ENCODE peak calls at places on chromosomes 1 and 21, in four cellular contexts. One of them, this sample, is unnamed.

GRCh38 chr21:45033791-45034555 is 40.4 kb upstream of the ADARB1 start:
- DNase-seq in HCT116: no peak
- DNase-seq in H1: no peak
- DNase-seq in HepG2: no peak
- DNase-seq in this sample: no peak

GRCh38 chr21:45635271-45636151 is 8.0 kb upstream of the PCBP3 start:
- DNase-seq in HCT116: no peak
- DNase-seq in H1: no peak
- DNase-seq in HepG2: no peak
- DNase-seq in this sample: no peak

GRCh38 chr1:233975486-233975885 is 71.0 kb downstream of the SLC35F3 start:
- DNase-seq in HCT116: no peak
- DNase-seq in H1: no peak
- DNase-seq in HepG2: no peak
- DNase-seq in this sample: no peak

GRCh38 chr1:199463521-199464127 is 563.9 kb upstream of the NR5A2 start:
- DNase-seq in HCT116: peak
- DNase-seq in H1: no peak
- DNase-seq in HepG2: peak
- DNase-seq in this sample: no peak

GRCh38 chr1:224495861-224496260 is 61.3 kb upstream of the WDR26 start:
- DNase-seq in HCT116: no peak
- DNase-seq in H1: no peak
- DNase-seq in HepG2: no peak
- DNase-seq in this sample: no peak

GRCh38 chr21:45209046-45209445 is 78.6 kb downstream of the POFUT2 start:
- DNase-seq in HCT116: no peak
- DNase-seq in H1: no peak
- DNase-seq in HepG2: no peak
- DNase-seq in this sample: no peak

GRCh38 chr1:243903023-243903422 is 53.0 kb upstream of the AKT3 start:
- DNase-seq in HCT116: no peak
- DNase-seq in H1: no peak
- DNase-seq in HepG2: no peak
- DNase-seq in this sample: no peak

GRCh38 chr21:41681939-41682718 is 84.7 kb downstream of the RIPK4 start:
- DNase-seq in HCT116: no peak
- DNase-seq in H1: no peak
- DNase-seq in HepG2: no peak
- DNase-seq in this sample: no peak

GRCh38 chr1:168892945-168893344 is 163.9 kb upstream of the DPT start:
- DNase-seq in HCT116: no peak
- DNase-seq in H1: no peak
- DNase-seq in HepG2: no peak
- DNase-seq in this sample: no peak

GRCh38 chr1:153515504-153516394 is 20.0 kb downstream of the S100A6 start:
- DNase-seq in HCT116: no peak
- DNase-seq in H1: no peak
- DNase-seq in HepG2: no peak
- DNase-seq in this sample: peak

GRCh38 chr1:14421977-14422609 is 176.4 kb upstream of the KAZN start:
- DNase-seq in HCT116: no peak
- DNase-seq in H1: no peak
- DNase-seq in HepG2: no peak
- DNase-seq in this sample: peak

GRCh38 chr1:9589719-9590157 is 1.0 kb downstream of the TMEM201 start:
- DNase-seq in HCT116: no peak
- DNase-seq in H1: no peak
- DNase-seq in HepG2: no peak
- DNase-seq in this sample: no peak

GRCh38 chr21:22062472-22063139 is 1064.4 kb downstream of the NCAM2 start:
- DNase-seq in HCT116: no peak
- DNase-seq in H1: no peak
- DNase-seq in HepG2: no peak
- DNase-seq in this sample: no peak

GRCh38 chr1:174134000-174134659 is 25.2 kb upstream of the RABGAP1L start:
- DNase-seq in HCT116: no peak
- DNase-seq in H1: no peak
- DNase-seq in HepG2: no peak
- DNase-seq in this sample: no peak

GRCh38 chr1:161989801-161990200 is 33.9 kb downstream of the OLFML2B start:
- DNase-seq in HCT116: no peak
- DNase-seq in H1: no peak
- DNase-seq in HepG2: no peak
- DNase-seq in this sample: no peak

GRCh38 chr21:35543746-35544145 is 494.6 kb upstream of the RUNX1 start:
- DNase-seq in HCT116: no peak
- DNase-seq in H1: no peak
- DNase-seq in HepG2: no peak
- DNase-seq in this sample: no peak

GRCh38 chr1:45926302-45926701 is 122.9 kb downstream of the MAST2 start:
- DNase-seq in HCT116: no peak
- DNase-seq in H1: no peak
- DNase-seq in HepG2: no peak
- DNase-seq in this sample: no peak

GRCh38 chr1:46522184-46522968 is 29.1 kb downstream of the KNCN start:
- DNase-seq in HCT116: no peak
- DNase-seq in H1: no peak
- DNase-seq in HepG2: no peak
- DNase-seq in this sample: peak

GRCh38 chr1:16139473-16139962 is 16.4 kb downstream of the EPHA2 start:
- DNase-seq in HCT116: no peak
- DNase-seq in H1: no peak
- DNase-seq in HepG2: no peak
- DNase-seq in this sample: no peak

GRCh38 chr21:42309753-42310213 is 5.4 kb downstream of the TFF3 start:
- DNase-seq in HCT116: peak
- DNase-seq in H1: no peak
- DNase-seq in HepG2: no peak
- DNase-seq in this sample: peak

GRCh38 chr1:85502625-85503083 is 37.7 kb upstream of the DDAH1 start:
- DNase-seq in HCT116: peak
- DNase-seq in H1: peak
- DNase-seq in HepG2: peak
- DNase-seq in this sample: peak

GRCh38 chr1:226548281-226549093 is at the start of gene STUM:
- DNase-seq in HCT116: no peak
- DNase-seq in H1: no peak
- DNase-seq in HepG2: no peak
- DNase-seq in this sample: no peak

GRCh38 chr1:243748706-243749283 is 101.2 kb downstream of the AKT3 start:
- DNase-seq in HCT116: peak
- DNase-seq in H1: no peak
- DNase-seq in HepG2: peak
- DNase-seq in this sample: peak

GRCh38 chr1:230494026-230494425 is 67.9 kb upstream of the PGBD5 start:
- DNase-seq in HCT116: no peak
- DNase-seq in H1: no peak
- DNase-seq in HepG2: no peak
- DNase-seq in this sample: no peak

GRCh38 chr1:182718311-182718710 is 33.9 kb upstream of the RGS8 start:
- DNase-seq in HCT116: no peak
- DNase-seq in H1: no peak
- DNase-seq in HepG2: no peak
- DNase-seq in this sample: no peak

GRCh38 chr1:20166047-20166446 is 19.8 kb upstream of the UBXN10 start:
- DNase-seq in HCT116: no peak
- DNase-seq in H1: no peak
- DNase-seq in HepG2: no peak
- DNase-seq in this sample: no peak

GRCh38 chr1:10353282-10353681 is 45.6 kb upstream of the PGD start:
- DNase-seq in HCT116: no peak
- DNase-seq in H1: no peak
- DNase-seq in HepG2: no peak
- DNase-seq in this sample: no peak

GRCh38 chr1:114034561-114035303 is 55.5 kb downstream of the OLFML3 start:
- DNase-seq in HCT116: no peak
- DNase-seq in H1: no peak
- DNase-seq in HepG2: no peak
- DNase-seq in this sample: no peak

GRCh38 chr1:51234721-51235425 is 1.2 kb upstream of the RNF11 start:
- DNase-seq in HCT116: no peak
- DNase-seq in H1: no peak
- DNase-seq in HepG2: peak
- DNase-seq in this sample: peak

GRCh38 chr1:66296901-66297300 is 237.1 kb upstream of the SGIP1 start:
- DNase-seq in HCT116: no peak
- DNase-seq in H1: no peak
- DNase-seq in HepG2: no peak
- DNase-seq in this sample: no peak

GRCh38 chr1:35557118-35557610 is at the start of gene KIAA0319L:
- DNase-seq in HCT116: no peak
- DNase-seq in H1: no peak
- DNase-seq in HepG2: peak
- DNase-seq in this sample: peak
- TF ChIP-seq SRF in HCT116: no peak
- TF ChIP-seq SRF in H1: no peak
- TF ChIP-seq SRF in HepG2: no peak
- TF ChIP-seq SRF in this sample: no peak

GRCh38 chr1:33060579-33061083 is 20.3 kb upstream of the AZIN2 start:
- DNase-seq in HCT116: no peak
- DNase-seq in H1: no peak
- DNase-seq in HepG2: no peak
- DNase-seq in this sample: no peak
- TF ChIP-seq SRF in HCT116: no peak
- TF ChIP-seq SRF in H1: no peak
- TF ChIP-seq SRF in HepG2: no peak
- TF ChIP-seq SRF in this sample: no peak

GRCh38 chr1:209154916-209155315 is 428.6 kb upstream of the CAMK1G start:
- DNase-seq in HCT116: no peak
- DNase-seq in H1: no peak
- DNase-seq in HepG2: no peak
- DNase-seq in this sample: no peak
- TF ChIP-seq SRF in HCT116: no peak
- TF ChIP-seq SRF in H1: no peak
- TF ChIP-seq SRF in HepG2: no peak
- TF ChIP-seq SRF in this sample: no peak

GRCh38 chr1:116152950-116153691 is 41.9 kb downstream of the MAB21L3 start:
- DNase-seq in HCT116: no peak
- DNase-seq in H1: no peak
- DNase-seq in HepG2: peak
- DNase-seq in this sample: no peak
- TF ChIP-seq SRF in HCT116: no peak
- TF ChIP-seq SRF in H1: no peak
- TF ChIP-seq SRF in HepG2: no peak
- TF ChIP-seq SRF in this sample: no peak

DNA sequence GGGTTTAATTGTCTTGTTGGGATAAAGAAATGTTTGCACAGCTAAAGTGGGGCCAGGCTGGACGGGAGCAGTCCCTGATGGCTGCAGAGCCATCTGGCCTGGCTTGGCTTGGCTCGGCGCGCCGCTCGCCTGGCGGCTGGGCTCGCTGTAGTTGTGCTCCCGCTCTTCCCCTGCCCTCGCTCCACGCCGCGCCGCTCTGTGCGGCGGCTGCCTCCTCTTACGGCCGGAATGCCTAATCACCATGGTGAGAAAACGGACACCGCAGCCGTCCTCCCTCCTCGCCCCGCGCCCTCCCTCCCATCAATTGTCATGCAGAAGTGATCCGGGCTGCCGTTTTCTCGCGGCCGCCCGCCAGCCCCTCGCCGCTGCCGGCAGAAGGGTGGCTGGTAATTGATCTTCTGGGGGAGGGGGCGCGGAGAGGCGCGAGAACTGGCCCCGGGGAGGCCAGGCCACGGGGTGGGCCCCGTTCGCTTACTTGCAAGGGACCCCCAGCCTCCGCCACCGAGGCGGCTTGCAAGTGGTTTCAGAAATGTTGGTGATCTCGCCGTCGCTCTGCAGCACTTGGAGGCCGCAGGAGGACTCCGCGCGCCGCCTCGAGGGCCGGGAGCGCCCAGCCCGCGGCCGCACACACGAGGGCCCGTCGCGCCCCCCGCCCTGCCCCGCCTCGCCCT is 12.4 kb downstream of the RNF220 start:
- DNase-seq in HCT116: no peak
- DNase-seq in H1: peak
- DNase-seq in HepG2: no peak
- DNase-seq in this sample: no peak
- TF ChIP-seq SRF in HCT116: no peak
- TF ChIP-seq SRF in H1: no peak
- TF ChIP-seq SRF in HepG2: no peak
- TF ChIP-seq SRF in this sample: no peak

GRCh38 chr1:3169621-3170356 is 100.8 kb downstream of the PRDM16 start:
- DNase-seq in HCT116: no peak
- DNase-seq in H1: no peak
- DNase-seq in HepG2: no peak
- DNase-seq in this sample: no peak

GRCh38 chr1:3168678-3169077 is 99.7 kb downstream of the PRDM16 start:
- DNase-seq in HCT116: no peak
- DNase-seq in H1: no peak
- DNase-seq in HepG2: no peak
- DNase-seq in this sample: no peak

GRCh38 chr1:3171761-3172160 is 102.8 kb downstream of the PRDM16 start:
- DNase-seq in HCT116: no peak
- DNase-seq in H1: no peak
- DNase-seq in HepG2: no peak
- DNase-seq in this sample: no peak

GRCh38 chr1:3172431-3173112 is 103.6 kb downstream of the PRDM16 start:
- DNase-seq in HCT116: no peak
- DNase-seq in H1: no peak
- DNase-seq in HepG2: no peak
- DNase-seq in this sample: peak

GRCh38 chr1:3170566-3171453 is 101.8 kb downstream of the PRDM16 start:
- DNase-seq in HCT116: no peak
- DNase-seq in H1: no peak
- DNase-seq in HepG2: peak
- DNase-seq in this sample: no peak
- TF ChIP-seq SRF in HCT116: no peak
- TF ChIP-seq SRF in H1: no peak
- TF ChIP-seq SRF in HepG2: no peak
- TF ChIP-seq SRF in this sample: no peak

DNA sequence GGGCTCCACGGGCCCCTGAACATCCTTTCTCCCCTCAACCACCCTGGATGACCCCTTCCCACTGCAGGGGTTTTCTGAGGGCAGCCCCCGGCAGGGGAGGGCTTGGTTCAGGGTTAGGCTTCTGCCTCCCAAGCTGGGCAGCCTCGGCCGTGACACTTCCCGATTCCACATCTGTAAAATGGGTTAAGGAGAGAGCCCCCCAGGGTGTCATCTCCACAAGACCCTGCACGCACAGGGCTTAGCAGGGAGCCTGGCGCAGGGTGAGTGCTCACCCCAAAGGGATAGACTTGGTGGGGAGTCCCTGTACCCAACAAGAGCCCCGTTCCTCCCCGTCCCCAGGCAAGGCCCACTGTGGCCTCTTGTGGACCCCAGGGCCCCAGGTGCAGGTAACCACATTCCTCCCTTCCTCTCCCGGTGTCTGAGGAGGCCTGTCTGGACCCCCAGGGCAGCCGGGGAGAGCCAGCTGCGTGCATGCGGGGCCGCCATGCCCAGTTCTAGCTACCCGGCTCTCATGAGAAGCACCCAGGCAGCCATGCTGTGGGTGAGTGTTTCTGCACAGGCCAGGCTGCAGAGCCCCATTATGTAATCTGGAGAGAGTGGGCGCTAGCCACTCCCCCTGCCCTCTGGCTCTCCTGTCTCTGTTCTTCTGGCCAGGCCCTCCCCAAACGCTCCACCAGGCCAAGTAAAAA is 18.3 kb upstream of the PLEKHG5 start:
- DNase-seq in HCT116: no peak
- DNase-seq in H1: no peak
- DNase-seq in HepG2: no peak
- DNase-seq in this sample: no peak
- TF ChIP-seq SRF in HCT116: no peak
- TF ChIP-seq SRF in H1: no peak
- TF ChIP-seq SRF in HepG2: no peak
- TF ChIP-seq SRF in this sample: no peak

GRCh38 chr1:47894718-47895393 is 102.3 kb downstream of the TRABD2B start:
- DNase-seq in HCT116: no peak
- DNase-seq in H1: peak
- DNase-seq in HepG2: no peak
- DNase-seq in this sample: no peak
- TF ChIP-seq SRF in HCT116: no peak
- TF ChIP-seq SRF in H1: no peak
- TF ChIP-seq SRF in HepG2: no peak
- TF ChIP-seq SRF in this sample: no peak

This sample was measured in K562.